ENCODE peak calls at places on chromosome 16, in four cellular contexts. H is GM06990, T is AG04450, S is breast epithelium. P is an unnamed sample.

GRCh38 chr16:29784901-29785500 is 5.5 kb upstream of the KIF22 start:
- DNase-seq in S (peak), T (no peak), H (peak), P (peak)

GRCh38 chr16:50644730-50645129 is 36.4 kb downstream of the SNX20 start:
- DNase-seq in H (no peak), T (no peak), S (no peak), P (no peak)

GRCh38 chr16:72203401-72203800 is 31.4 kb upstream of the PMFBP1 start:
- DNase-seq in H (peak), T (no peak), S (no peak), P (peak)

GRCh38 chr16:16148755-16149154 is 74.5 kb downstream of the ABCC6 start:
- DNase-seq in S (no peak), H (no peak), T (no peak), P (no peak)

GRCh38 chr16:66927012-66927436 is 1.7 kb upstream of the RRAD start:
- DNase-seq in H (peak), T (no peak), S (no peak), P (no peak)

GRCh38 chr16:17227278-17227677 is 243.5 kb downstream of the XYLT1 start:
- DNase-seq in T (no peak), S (no peak), H (no peak), P (no peak)

GRCh38 chr16:3754304-3754703 is 37.0 kb upstream of the TRAP1 start:
- DNase-seq in S (no peak), H (no peak), T (peak), P (no peak)

GRCh38 chr16:89320717-89321501 is 103.4 kb downstream of the ZNF778 start:
- DNase-seq in H (no peak), S (no peak), T (no peak), P (no peak)

GRCh38 chr16:1048442-1049112 is 24.0 kb upstream of the SSTR5 start:
- DNase-seq in S (no peak), T (no peak), H (no peak), P (no peak)

GRCh38 chr16:3020604-3021448 is 658 bp downstream of the TNFRSF12A start:
- DNase-seq in T (peak), H (no peak), S (peak), P (peak)

GRCh38 chr16:70582280-70582978 is 58.8 kb downstream of the SF3B3 start:
- DNase-seq in H (no peak), T (no peak), S (no peak), P (no peak)
- TF ChIP-seq CTCF in H (peak), T (peak), S (peak), P (peak)

DNA sequence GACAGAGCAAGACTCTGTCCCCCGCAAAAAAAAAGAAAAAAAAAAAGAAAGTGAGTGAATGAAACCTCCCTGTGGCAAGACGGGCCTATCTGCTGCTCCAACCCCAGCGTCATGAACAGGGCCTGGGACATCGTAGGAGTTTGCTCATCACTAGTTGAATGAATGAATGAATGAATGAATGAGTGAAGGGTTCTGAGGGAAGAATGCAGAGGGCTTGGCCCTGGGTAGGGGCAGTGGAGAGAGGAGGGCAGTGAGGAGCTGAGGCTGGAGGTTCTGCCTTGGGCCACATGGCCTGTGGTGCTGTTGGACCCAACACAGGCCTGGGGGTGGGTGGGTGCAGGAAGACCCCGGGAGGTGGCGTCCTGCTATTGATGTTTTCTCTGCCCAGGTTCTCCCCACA is 125.5 kb upstream of the CIBAR2 start:
- DNase-seq in H (no peak), T (no peak), S (no peak), P (no peak)
- H3K4me3 ChIP-seq in H (no peak), T (peak), S (no peak), P (no peak)

GRCh38 chr16:79658301-79659001 is 57.9 kb upstream of the MAF start:
- DNase-seq in H (no peak), S (peak), T (peak), P (no peak)
- TF ChIP-seq CTCF in H (no peak), S (no peak), T (no peak), P (no peak)

GRCh38 chr16:31214705-31215286 is 877 bp downstream of the TRIM72 start:
- DNase-seq in T (no peak), S (no peak), H (no peak), P (no peak)
- H3K4me3 ChIP-seq in T (peak), S (peak), H (no peak), P (no peak)